ENCODE peak calls at places on chromosomes 4 and X, in seven cellular contexts. One of them, this sample, is unnamed.

GRCh38 chr4:140281828-140282227 is 91.6 kb upstream of the SCOC start:
- DNase-seq in ACHN: no peak
- DNase-seq in tibial nerve: no peak
- DNase-seq in AG09319: no peak
- DNase-seq in SJSA1: no peak
- DNase-seq in stimulated activated CD4-positive, alpha-beta T cell treated with anti-CD3 and anti-CD28 coated beads, Interleukin-4, amount 100 ng/mL, for 24 hours: no peak
- DNase-seq in ELF-1: no peak
- DNase-seq in this sample: no peak

GRCh38 chr4:118888666-118889312 is at the start of gene SYNPO2:
- DNase-seq in tibial nerve: peak; percentile 73
- DNase-seq in stimulated activated CD4-positive, alpha-beta T cell treated with anti-CD3 and anti-CD28 coated beads, Interleukin-4, amount 100 ng/mL, for 24 hours: peak; percentile 24
- DNase-seq in ACHN: peak; percentile 90
- DNase-seq in ELF-1: peak; percentile 88
- DNase-seq in SJSA1: peak; percentile 71
- DNase-seq in AG09319: peak; percentile 59
- DNase-seq in this sample: peak; percentile 31

GRCh38 chr4:66585767-66586166 is 915.5 kb upstream of the EPHA5 start:
- DNase-seq in SJSA1: no peak
- DNase-seq in stimulated activated CD4-positive, alpha-beta T cell treated with anti-CD3 and anti-CD28 coated beads, Interleukin-4, amount 100 ng/mL, for 24 hours: no peak
- DNase-seq in ACHN: no peak
- DNase-seq in ELF-1: no peak
- DNase-seq in tibial nerve: no peak
- DNase-seq in AG09319: no peak
- DNase-seq in this sample: no peak

GRCh38 chr4:4247711-4248035 is 350 bp downstream of the TMEM128 start:
- DNase-seq in ACHN: no peak
- DNase-seq in tibial nerve: no peak
- DNase-seq in AG09319: no peak
- DNase-seq in ELF-1: no peak
- DNase-seq in SJSA1: no peak
- DNase-seq in stimulated activated CD4-positive, alpha-beta T cell treated with anti-CD3 and anti-CD28 coated beads, Interleukin-4, amount 100 ng/mL, for 24 hours: no peak
- DNase-seq in this sample: no peak

GRCh38 chr4:168886361-168886760 is 123.7 kb downstream of the CBR4 start:
- DNase-seq in ACHN: peak; percentile 23
- DNase-seq in tibial nerve: no peak
- DNase-seq in AG09319: no peak
- DNase-seq in stimulated activated CD4-positive, alpha-beta T cell treated with anti-CD3 and anti-CD28 coated beads, Interleukin-4, amount 100 ng/mL, for 24 hours: no peak
- DNase-seq in SJSA1: peak; percentile 58
- DNase-seq in ELF-1: no peak
- DNase-seq in this sample: no peak

GRCh38 chrX:128781506-128781905 is 729.3 kb upstream of the ACTRT1 start:
- DNase-seq in AG09319: no peak
- DNase-seq in ELF-1: peak; percentile 83
- DNase-seq in ACHN: no peak
- DNase-seq in tibial nerve: no peak
- DNase-seq in SJSA1: no peak
- DNase-seq in stimulated activated CD4-positive, alpha-beta T cell treated with anti-CD3 and anti-CD28 coated beads, Interleukin-4, amount 100 ng/mL, for 24 hours: peak; percentile 5
- DNase-seq in this sample: no peak

GRCh38 chr4:149961876-149962597 is 116.2 kb upstream of the DCLK2 start:
- DNase-seq in ELF-1: no peak
- DNase-seq in tibial nerve: no peak
- DNase-seq in AG09319: peak; percentile 15
- DNase-seq in SJSA1: no peak
- DNase-seq in stimulated activated CD4-positive, alpha-beta T cell treated with anti-CD3 and anti-CD28 coated beads, Interleukin-4, amount 100 ng/mL, for 24 hours: no peak
- DNase-seq in ACHN: no peak
- DNase-seq in this sample: no peak

GRCh38 chrX:144681501-144681900 is 565.8 kb upstream of the SPANXN1 start:
- DNase-seq in tibial nerve: no peak
- DNase-seq in stimulated activated CD4-positive, alpha-beta T cell treated with anti-CD3 and anti-CD28 coated beads, Interleukin-4, amount 100 ng/mL, for 24 hours: no peak
- DNase-seq in AG09319: no peak
- DNase-seq in ACHN: no peak
- DNase-seq in SJSA1: no peak
- DNase-seq in ELF-1: no peak
- DNase-seq in this sample: no peak

GRCh38 chrX:13897571-13897970 is 80.7 kb upstream of the GPM6B start:
- DNase-seq in tibial nerve: no peak
- DNase-seq in AG09319: no peak
- DNase-seq in stimulated activated CD4-positive, alpha-beta T cell treated with anti-CD3 and anti-CD28 coated beads, Interleukin-4, amount 100 ng/mL, for 24 hours: no peak
- DNase-seq in SJSA1: no peak
- DNase-seq in ELF-1: no peak
- DNase-seq in ACHN: no peak
- DNase-seq in this sample: no peak

GRCh38 chrX:91434351-91435168 is at the start of gene PABPC5:
- DNase-seq in SJSA1: peak; percentile 67
- DNase-seq in tibial nerve: peak; percentile 63
- DNase-seq in ACHN: no peak
- DNase-seq in stimulated activated CD4-positive, alpha-beta T cell treated with anti-CD3 and anti-CD28 coated beads, Interleukin-4, amount 100 ng/mL, for 24 hours: no peak
- DNase-seq in AG09319: peak; percentile 78
- DNase-seq in ELF-1: peak; percentile 93
- DNase-seq in this sample: no peak

GRCh38 chr4:22115262-22115661 is 166.7 kb upstream of the KCNIP4 start:
- DNase-seq in ACHN: no peak
- DNase-seq in AG09319: no peak
- DNase-seq in tibial nerve: no peak
- DNase-seq in SJSA1: no peak
- DNase-seq in stimulated activated CD4-positive, alpha-beta T cell treated with anti-CD3 and anti-CD28 coated beads, Interleukin-4, amount 100 ng/mL, for 24 hours: no peak
- DNase-seq in ELF-1: no peak
- DNase-seq in this sample: no peak

GRCh38 chr4:133130171-133130570 is 18.9 kb upstream of the PCDH10 start:
- DNase-seq in ACHN: no peak
- DNase-seq in SJSA1: no peak
- DNase-seq in ELF-1: no peak
- DNase-seq in stimulated activated CD4-positive, alpha-beta T cell treated with anti-CD3 and anti-CD28 coated beads, Interleukin-4, amount 100 ng/mL, for 24 hours: no peak
- DNase-seq in tibial nerve: no peak
- DNase-seq in AG09319: no peak
- DNase-seq in this sample: no peak

GRCh38 chrX:10360121-10360520 is 203.3 kb downstream of the CLCN4 start:
- DNase-seq in ELF-1: peak; percentile 52
- DNase-seq in ACHN: no peak
- DNase-seq in stimulated activated CD4-positive, alpha-beta T cell treated with anti-CD3 and anti-CD28 coated beads, Interleukin-4, amount 100 ng/mL, for 24 hours: no peak
- DNase-seq in tibial nerve: no peak
- DNase-seq in AG09319: no peak
- DNase-seq in SJSA1: no peak
- DNase-seq in this sample: no peak

This sample was measured in T-helper 2 cell treated with Interferon-gamma antibody and Interleukin-4, amounts not matched to agents 5 μg/mL and 100 μg/mL, for 36 hours.